ENCODE peak calls at places on chromosomes 1 and 21, in eight cellular contexts. U, D, R, I, V, O, P and H are unnamed samples.

GRCh38 chr1:153577138-153577537 is 11.5 kb upstream of the S100A2 start:
- DNase-seq in U (no peak), D (no peak), R (no peak), I (no peak), V (no peak), O (no peak), P (no peak), H (no peak)

GRCh38 chr1:214551052-214551435 is 358 bp downstream of the PTPN14 start:
- DNase-seq in U (no peak), D (no peak), R (no peak), I (no peak), V (peak; percentile 61), O (no peak), P (no peak), H (peak; percentile 71)

GRCh38 chr1:82454431-82454830 is 653.7 kb downstream of the ADGRL2 start:
- DNase-seq in U (no peak), D (no peak), R (no peak), I (no peak), V (no peak), O (no peak), P (no peak), H (no peak)

GRCh38 chr21:28253378-28253777 is 739.3 kb downstream of the LTN1 start:
- DNase-seq in U (peak; percentile 62), D (peak; percentile 52), R (no peak), I (peak; percentile 79), V (no peak), O (no peak), P (no peak), H (peak; percentile 60)

GRCh38 chr21:45109831-45110492 is 35.6 kb downstream of the ADARB1 start:
- DNase-seq in U (no peak), D (peak; percentile 30), R (peak; percentile 50), I (no peak), V (no peak), O (peak; percentile 87), P (peak; percentile 14), H (no peak)

GRCh38 chr1:165707984-165708706 is 9.8 kb upstream of the ALDH9A1 start:
- DNase-seq in U (no peak), D (no peak), R (no peak), I (no peak), V (no peak), O (no peak), P (no peak), H (no peak)

GRCh38 chr1:111777301-111777700 is 21.6 kb downstream of the DDX20 start:
- DNase-seq in U (no peak), D (no peak), R (no peak), I (no peak), V (no peak), O (no peak), P (no peak), H (no peak)

GRCh38 chr1:228150021-228150457 is 309 bp downstream of the GJC2 start:
- DNase-seq in U (no peak), D (no peak), R (no peak), I (no peak), V (no peak), O (no peak), P (no peak), H (no peak)

GRCh38 chr1:236558069-236558468 is 34.3 kb downstream of the LGALS8 start:
- DNase-seq in U (no peak), D (no peak), R (no peak), I (no peak), V (no peak), O (no peak), P (no peak), H (no peak)

GRCh38 chr1:163897401-163898169 is 575.8 kb downstream of the NUF2 start:
- DNase-seq in U (peak; percentile 11), D (no peak), R (no peak), I (peak; percentile 9), V (no peak), O (no peak), P (no peak), H (peak; percentile 52)

GRCh38 chr1:213389061-213389581 is 338.1 kb downstream of the RPS6KC1 start:
- DNase-seq in U (no peak), D (peak; percentile 4), R (no peak), I (no peak), V (no peak), O (no peak), P (no peak), H (no peak)

GRCh38 chr1:26724118-26724517 is 28.3 kb downstream of the ARID1A start:
- DNase-seq in U (no peak), D (no peak), R (no peak), I (no peak), V (no peak), O (no peak), P (no peak), H (no peak)

GRCh38 chr1:53076165-53076564 is 14.2 kb downstream of the PODN start:
- DNase-seq in U (no peak), D (no peak), R (no peak), I (no peak), V (no peak), O (no peak), P (no peak), H (no peak)

GRCh38 chr21:31161157-31161556 is 122.9 kb upstream of the KRTAP19-8 start:
- DNase-seq in U (peak; percentile 15), D (peak; percentile 50), R (no peak), I (peak; percentile 72), V (no peak), O (no peak), P (no peak), H (no peak)

GRCh38 chr1:56771717-56772116 is 47.5 kb downstream of the FYB2 start:
- DNase-seq in U (no peak), D (no peak), R (no peak), I (no peak), V (no peak), O (no peak), P (no peak), H (no peak)

GRCh38 chr1:5562769-5563168 is 429.5 kb downstream of the NPHP4 start:
- DNase-seq in U (no peak), D (no peak), R (no peak), I (no peak), V (no peak), O (no peak), P (no peak), H (no peak)

GRCh38 chr21:34592120-34592561 is 22.8 kb downstream of the RCAN1 start:
- DNase-seq in U (peak; percentile 48), D (no peak), R (peak; percentile 71), I (no peak), V (no peak), O (no peak), P (no peak), H (no peak)

GRCh38 chr1:216238844-216239243 is 184.4 kb downstream of the USH2A start:
- DNase-seq in U (no peak), D (no peak), R (no peak), I (no peak), V (no peak), O (no peak), P (no peak), H (no peak)

GRCh38 chr1:216237927-216238550 is 185.2 kb downstream of the USH2A start:
- DNase-seq in U (no peak), D (no peak), R (no peak), I (no peak), V (no peak), O (no peak), P (no peak), H (no peak)
- TF ChIP-seq CTCF in U (no peak), D (no peak), R (no peak), I (no peak), V (no peak), O (no peak), P (no peak), H (no peak)

GRCh38 chr1:17661546-17662157 is 93.5 kb upstream of the ACTL8 start:
- DNase-seq in U (peak; percentile 44), D (peak; percentile 46), R (peak; percentile 87), I (peak; percentile 39), V (peak; percentile 68), O (peak; percentile 83), P (no peak), H (peak; percentile 68)
- TF ChIP-seq CTCF in U (peak; percentile 86), D (peak; percentile 90), R (peak; percentile 93), I (peak; percentile 76), V (peak; percentile 72), O (peak; percentile 45), P (peak; percentile 91), H (peak; percentile 81)

GRCh38 chr1:51758310-51758709 is 120.2 kb downstream of the NRDC start:
- DNase-seq in U (no peak), D (no peak), R (no peak), I (no peak), V (no peak), O (no peak), P (no peak), H (no peak)
- TF ChIP-seq CTCF in U (no peak), D (no peak), R (no peak), I (no peak), V (no peak), O (no peak), P (no peak), H (no peak)

GRCh38 chr1:65949933-65950332 is 157.2 kb downstream of the PDE4B start:
- DNase-seq in U (no peak), D (no peak), R (no peak), I (no peak), V (no peak), O (no peak), P (no peak), H (no peak)

GRCh38 chr1:65946376-65946775 is 153.7 kb downstream of the PDE4B start:
- DNase-seq in U (no peak), D (no peak), R (no peak), I (no peak), V (no peak), O (no peak), P (no peak), H (no peak)

GRCh38 chr1:65946960-65947359 is 154.3 kb downstream of the PDE4B start:
- DNase-seq in U (peak; percentile 22), D (no peak), R (no peak), I (no peak), V (no peak), O (no peak), P (no peak), H (no peak)

GRCh38 chr1:65949230-65949626 is 156.5 kb downstream of the PDE4B start:
- DNase-seq in U (no peak), D (no peak), R (no peak), I (no peak), V (no peak), O (no peak), P (no peak), H (peak; percentile 43)

DNA sequence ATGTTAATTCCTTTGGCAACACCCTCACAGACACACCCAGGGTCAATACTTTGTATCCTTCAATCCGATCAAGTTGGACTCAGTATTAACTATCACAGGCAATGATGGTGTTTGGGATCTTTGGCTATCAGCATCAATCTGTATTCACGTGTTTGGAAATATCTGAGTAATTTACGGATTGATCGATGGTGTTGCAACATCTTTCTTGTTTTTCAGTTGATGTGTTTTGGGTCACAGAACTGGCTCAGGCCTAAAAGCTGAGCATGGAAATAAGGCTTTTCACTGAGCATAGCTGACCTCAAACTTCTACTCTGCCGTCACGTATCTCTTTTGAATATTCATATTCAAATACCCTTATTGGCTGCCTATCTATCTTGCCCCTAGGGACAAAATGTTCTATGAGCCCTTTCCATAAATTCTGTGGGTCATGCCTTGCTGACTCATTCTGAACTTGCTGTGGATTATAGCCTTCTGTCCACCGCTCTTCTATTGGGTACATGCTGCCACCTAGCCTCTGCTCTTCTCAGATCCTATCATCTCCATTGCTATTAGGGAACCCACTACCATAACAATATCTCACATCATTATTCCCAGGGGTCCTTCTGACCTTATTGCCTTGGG is 156.0 kb downstream of the PDE4B start:
- DNase-seq in U (peak; percentile 79), D (peak; percentile 49), R (peak; percentile 66), I (peak; percentile 4), V (peak; percentile 13), O (no peak), P (no peak), H (peak; percentile 85)
- TF ChIP-seq CTCF in U (peak; percentile 66), D (peak; percentile 22), R (peak; percentile 39), I (no peak), V (no peak), O (no peak), P (no peak), H (peak; percentile 32)

GRCh38 chr1:923131-923990 is at the start of gene SAMD11:
- DNase-seq in U (peak; percentile 76), D (peak; percentile 90), R (peak; percentile 86), I (peak; percentile 87), V (peak; percentile 90), O (no peak), P (no peak), H (peak; percentile 89)
- TF ChIP-seq CTCF in U (no peak), D (peak; percentile 4), R (no peak), I (no peak), V (no peak), O (no peak), P (no peak), H (no peak)